ENCODE peak calls at places on chromosome 14, in six cellular contexts. One of them, this sample, is unnamed. For H3K27me3, the result is how much of the 10 kb centered on the place peaks cover.

GRCh38 chr14:77139540-77140342 is 1.9 kb downstream of the ZDHHC22 start:
- DNase-seq in fibroblast of lung: no peak
- DNase-seq in AG04450: no peak
- DNase-seq in pancreas: no peak
- DNase-seq in ascending aorta: no peak
- DNase-seq in Caco-2: peak
- DNase-seq in this sample: no peak

GRCh38 chr14:91292476-91292875 is 48.0 kb upstream of the GPR68 start:
- DNase-seq in fibroblast of lung: no peak
- DNase-seq in ascending aorta: no peak
- DNase-seq in pancreas: no peak
- DNase-seq in AG04450: no peak
- DNase-seq in Caco-2: no peak
- DNase-seq in this sample: peak

GRCh38 chr14:53093206-53093605 is 59.9 kb downstream of the DDHD1 start:
- DNase-seq in ascending aorta: no peak
- DNase-seq in AG04450: peak
- DNase-seq in Caco-2: no peak
- DNase-seq in fibroblast of lung: no peak
- DNase-seq in pancreas: no peak
- DNase-seq in this sample: no peak

GRCh38 chr14:34258318-34258717 is 203.7 kb downstream of the SPTSSA start:
- DNase-seq in AG04450: no peak
- DNase-seq in fibroblast of lung: peak
- DNase-seq in Caco-2: peak
- DNase-seq in ascending aorta: no peak
- DNase-seq in pancreas: no peak
- DNase-seq in this sample: no peak

GRCh38 chr14:102544745-102545460 is 35.3 kb upstream of the ANKRD9 start:
- DNase-seq in AG04450: no peak
- DNase-seq in Caco-2: no peak
- DNase-seq in pancreas: no peak
- DNase-seq in ascending aorta: no peak
- DNase-seq in fibroblast of lung: no peak
- DNase-seq in this sample: peak

GRCh38 chr14:80636071-80636470 is 305.5 kb downstream of the CEP128 start:
- DNase-seq in Caco-2: no peak
- DNase-seq in ascending aorta: no peak
- DNase-seq in fibroblast of lung: no peak
- DNase-seq in pancreas: no peak
- DNase-seq in AG04450: no peak
- DNase-seq in this sample: no peak

GRCh38 chr14:65336191-65336591 is 76.3 kb upstream of the FUT8 start:
- DNase-seq in pancreas: no peak
- DNase-seq in ascending aorta: no peak
- DNase-seq in fibroblast of lung: peak
- DNase-seq in Caco-2: no peak
- DNase-seq in AG04450: peak
- DNase-seq in this sample: no peak

GRCh38 chr14:90561920-90562319 is 165.1 kb downstream of the CALM1 start:
- DNase-seq in pancreas: no peak
- DNase-seq in ascending aorta: no peak
- DNase-seq in Caco-2: no peak
- DNase-seq in fibroblast of lung: no peak
- DNase-seq in AG04450: no peak
- DNase-seq in this sample: no peak

GRCh38 chr14:99824776-99825175 is 31.6 kb downstream of the EML1 start:
- DNase-seq in AG04450: no peak
- DNase-seq in ascending aorta: no peak
- DNase-seq in fibroblast of lung: no peak
- DNase-seq in Caco-2: no peak
- DNase-seq in pancreas: no peak
- DNase-seq in this sample: no peak

GRCh38 chr14:32710351-32711102 is 228.2 kb upstream of the NPAS3 start:
- DNase-seq in ascending aorta: no peak
- DNase-seq in fibroblast of lung: peak
- DNase-seq in AG04450: no peak
- DNase-seq in Caco-2: no peak
- DNase-seq in pancreas: no peak
- DNase-seq in this sample: no peak

GRCh38 chr14:50832935-50833607 is 2.1 kb upstream of the NIN start:
- DNase-seq in fibroblast of lung: no peak
- DNase-seq in ascending aorta: no peak
- DNase-seq in Caco-2: no peak
- DNase-seq in pancreas: no peak
- DNase-seq in AG04450: no peak
- DNase-seq in this sample: no peak

GRCh38 chr14:25132734-25133422 is 82.9 kb upstream of the STXBP6 start:
- DNase-seq in Caco-2: peak
- DNase-seq in pancreas: peak
- DNase-seq in AG04450: no peak
- DNase-seq in ascending aorta: peak
- DNase-seq in fibroblast of lung: peak
- DNase-seq in this sample: peak

GRCh38 chr14:103057028-103057371 is 349 bp downstream of the CDC42BPB start:
- DNase-seq in ascending aorta: peak
- DNase-seq in pancreas: peak
- DNase-seq in Caco-2: no peak
- DNase-seq in AG04450: no peak
- DNase-seq in fibroblast of lung: peak
- DNase-seq in this sample: peak

GRCh38 chr14:76373456-76373855 is 2.5 kb upstream of the ESRRB start:
- DNase-seq in AG04450: no peak
- DNase-seq in Caco-2: no peak
- DNase-seq in pancreas: no peak
- DNase-seq in ascending aorta: no peak
- DNase-seq in fibroblast of lung: no peak
- DNase-seq in this sample: no peak

GRCh38 chr14:32134448-32135070 is 57.5 kb downstream of the ARHGAP5 start:
- DNase-seq in pancreas: no peak
- DNase-seq in Caco-2: no peak
- DNase-seq in fibroblast of lung: peak
- DNase-seq in AG04450: no peak
- DNase-seq in ascending aorta: no peak
- DNase-seq in this sample: no peak

GRCh38 chr14:103316723-103317122 is 17.3 kb upstream of the EIF5 start:
- DNase-seq in AG04450: no peak
- DNase-seq in ascending aorta: no peak
- DNase-seq in fibroblast of lung: no peak
- DNase-seq in Caco-2: no peak
- DNase-seq in pancreas: no peak
- DNase-seq in this sample: no peak

GRCh38 chr14:72583316-72584272 is 310.3 kb downstream of the DPF3 start:
- DNase-seq in Caco-2: no peak
- DNase-seq in AG04450: no peak
- DNase-seq in fibroblast of lung: no peak
- DNase-seq in pancreas: no peak
- DNase-seq in ascending aorta: peak
- DNase-seq in this sample: no peak

GRCh38 chr14:55580401-55581010 is 499 bp downstream of the KTN1 start:
- DNase-seq in AG04450: no peak
- DNase-seq in ascending aorta: peak
- DNase-seq in Caco-2: peak
- DNase-seq in pancreas: peak
- DNase-seq in fibroblast of lung: no peak
- DNase-seq in this sample: peak

GRCh38 chr14:61326149-61326548 is 4.8 kb downstream of the PRKCH start:
- DNase-seq in ascending aorta: no peak
- DNase-seq in fibroblast of lung: no peak
- DNase-seq in AG04450: no peak
- DNase-seq in pancreas: no peak
- DNase-seq in Caco-2: no peak
- DNase-seq in this sample: no peak

GRCh38 chr14:105250008-105250366 is 1.7 kb downstream of the BTBD6 start:
- DNase-seq in pancreas: no peak
- DNase-seq in AG04450: no peak
- DNase-seq in fibroblast of lung: no peak
- DNase-seq in ascending aorta: no peak
- DNase-seq in Caco-2: no peak
- DNase-seq in this sample: no peak

GRCh38 chr14:68619805-68620574 is 172.9 kb downstream of the ZFP36L1 start:
- DNase-seq in AG04450: no peak
- DNase-seq in fibroblast of lung: peak
- DNase-seq in Caco-2: peak
- DNase-seq in ascending aorta: no peak
- DNase-seq in pancreas: no peak
- DNase-seq in this sample: no peak

GRCh38 chr14:64970041-64970440 is 2.1 kb downstream of the RAB15 start:
- DNase-seq in pancreas: no peak
- DNase-seq in Caco-2: no peak
- DNase-seq in ascending aorta: no peak
- DNase-seq in AG04450: no peak
- DNase-seq in fibroblast of lung: no peak
- DNase-seq in this sample: no peak

GRCh38 chr14:54480830-54481562 is 7.8 kb downstream of the GMFB start:
- DNase-seq in Caco-2: no peak
- DNase-seq in ascending aorta: no peak
- DNase-seq in AG04450: no peak
- DNase-seq in pancreas: no peak
- DNase-seq in fibroblast of lung: peak
- DNase-seq in this sample: no peak
- TF ChIP-seq CTCF in Caco-2: no peak
- TF ChIP-seq CTCF in ascending aorta: no peak
- TF ChIP-seq CTCF in AG04450: no peak
- TF ChIP-seq CTCF in pancreas: no peak
- TF ChIP-seq CTCF in fibroblast of lung: no peak
- TF ChIP-seq CTCF in this sample: no peak

DNA sequence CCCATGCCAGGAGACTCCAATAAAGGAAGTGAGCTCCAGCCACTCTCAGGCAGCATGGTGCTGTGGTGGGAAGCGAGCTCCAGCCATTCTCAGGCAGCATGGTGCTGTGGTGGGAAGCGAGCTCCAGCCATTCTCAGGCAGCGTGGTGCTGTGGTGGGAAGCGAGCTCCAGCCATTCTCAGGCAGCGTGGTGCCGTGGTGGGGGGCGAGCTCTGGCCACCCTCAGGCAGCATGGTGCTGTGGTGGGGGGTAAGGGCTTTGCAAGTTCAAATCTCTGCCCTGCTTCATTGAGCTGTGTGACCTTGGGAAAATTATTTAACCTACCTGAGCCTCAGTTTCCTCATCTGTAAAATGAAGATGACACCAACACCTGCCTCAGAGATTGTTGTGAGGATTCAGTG is 975.1 kb downstream of the BCL11B start:
- DNase-seq in ascending aorta: no peak
- DNase-seq in fibroblast of lung: no peak
- DNase-seq in pancreas: no peak
- DNase-seq in AG04450: no peak
- DNase-seq in Caco-2: no peak
- DNase-seq in this sample: no peak
- H3K27me3 ChIP-seq in ascending aorta: under half
- H3K27me3 ChIP-seq in fibroblast of lung: under half
- H3K27me3 ChIP-seq in pancreas: under half
- H3K27me3 ChIP-seq in AG04450: under half
- H3K27me3 ChIP-seq in Caco-2: under half
- H3K27me3 ChIP-seq in this sample: under half

DNA sequence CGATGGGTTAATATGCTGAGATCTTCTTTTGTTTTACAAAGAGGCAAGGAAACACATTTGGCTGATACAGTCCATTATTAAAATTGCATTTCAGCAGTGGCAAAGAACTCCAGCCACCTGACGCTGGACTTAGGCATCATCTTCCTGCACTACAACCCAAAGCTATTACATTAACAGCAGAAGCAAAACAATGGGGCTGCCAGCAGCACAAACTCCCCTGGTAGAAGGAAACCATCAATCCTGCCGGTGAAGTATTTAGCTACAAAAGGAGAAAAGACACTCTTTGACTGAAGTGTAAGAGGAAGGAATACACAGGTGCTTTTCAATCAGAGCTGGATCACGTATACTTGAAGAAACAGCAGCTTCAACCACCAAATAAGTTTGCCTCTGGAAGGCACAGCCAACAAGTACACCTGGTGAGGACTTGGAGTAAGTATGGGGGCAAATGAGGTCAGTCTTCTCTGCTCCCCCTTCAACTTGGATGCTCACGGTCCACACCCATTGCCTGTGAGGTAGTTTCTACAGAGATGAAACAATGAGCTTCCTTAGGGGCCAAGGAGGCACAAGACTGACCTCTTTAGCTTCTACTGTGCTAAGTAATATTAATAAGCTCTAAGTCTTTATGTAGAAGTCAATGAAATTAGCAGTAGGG is 125.9 kb upstream of the FOXN3 start:
- DNase-seq in ascending aorta: no peak
- DNase-seq in pancreas: no peak
- DNase-seq in fibroblast of lung: peak
- DNase-seq in AG04450: no peak
- DNase-seq in Caco-2: no peak
- DNase-seq in this sample: no peak
- H3K4me3 ChIP-seq in ascending aorta: no peak
- H3K4me3 ChIP-seq in pancreas: no peak
- H3K4me3 ChIP-seq in fibroblast of lung: no peak
- H3K4me3 ChIP-seq in AG04450: no peak
- H3K4me3 ChIP-seq in Caco-2: no peak
- H3K4me3 ChIP-seq in this sample: no peak

GRCh38 chr14:101457936-101458535 is 103.3 kb upstream of the DIO3 start:
- DNase-seq in pancreas: no peak
- DNase-seq in ascending aorta: peak
- DNase-seq in AG04450: no peak
- DNase-seq in fibroblast of lung: no peak
- DNase-seq in Caco-2: no peak
- DNase-seq in this sample: no peak

GRCh38 chr14:101456246-101457159 is 104.8 kb upstream of the DIO3 start:
- DNase-seq in pancreas: no peak
- DNase-seq in ascending aorta: no peak
- DNase-seq in fibroblast of lung: no peak
- DNase-seq in AG04450: no peak
- DNase-seq in Caco-2: no peak
- DNase-seq in this sample: no peak

GRCh38 chr14:101459392-101459900 is 101.8 kb upstream of the DIO3 start:
- DNase-seq in fibroblast of lung: no peak
- DNase-seq in AG04450: no peak
- DNase-seq in Caco-2: no peak
- DNase-seq in ascending aorta: peak
- DNase-seq in pancreas: no peak
- DNase-seq in this sample: no peak

GRCh38 chr14:101458536-101459391 is 102.5 kb upstream of the DIO3 start:
- DNase-seq in Caco-2: no peak
- DNase-seq in ascending aorta: peak
- DNase-seq in pancreas: no peak
- DNase-seq in AG04450: no peak
- DNase-seq in fibroblast of lung: no peak
- DNase-seq in this sample: no peak

DNA sequence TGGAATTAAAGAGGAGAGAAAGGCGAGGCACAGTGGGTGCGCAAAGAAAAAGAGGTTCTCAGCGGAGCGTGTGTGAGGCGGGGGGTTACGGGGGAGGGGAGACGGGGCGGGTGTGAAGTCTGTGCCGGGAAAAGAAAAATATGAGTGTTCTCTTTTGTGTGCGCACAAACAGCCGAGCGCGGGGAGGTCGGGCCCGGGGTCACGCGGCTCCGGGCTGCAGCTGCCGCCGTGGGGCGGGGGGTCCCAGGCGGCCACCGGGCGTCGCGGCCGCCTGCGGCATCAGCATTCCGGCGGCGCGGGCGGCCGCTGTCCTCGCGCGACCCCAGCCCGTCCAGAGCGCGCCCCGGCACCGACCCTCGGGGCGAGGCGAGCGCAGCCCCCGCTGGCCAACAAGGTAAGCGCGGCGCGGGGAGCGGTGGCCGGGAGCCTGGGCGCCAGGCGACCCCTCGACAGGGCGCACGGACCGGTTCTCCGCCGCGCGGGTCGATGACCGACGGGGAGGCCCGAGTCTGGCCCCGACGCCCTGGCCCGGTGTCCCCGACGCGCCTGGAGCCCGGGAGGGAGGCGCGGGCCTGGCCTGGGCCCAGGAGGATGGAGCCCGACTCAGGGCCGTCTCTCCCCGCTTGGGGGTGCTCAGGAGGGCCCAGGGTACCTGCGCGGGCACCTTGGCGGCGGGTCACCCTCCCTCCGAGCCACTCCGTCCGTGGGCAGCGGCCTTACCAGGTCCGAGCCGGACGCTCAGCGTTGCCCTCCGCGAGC is 103.9 kb upstream of the DIO3 start:
- DNase-seq in AG04450: no peak
- DNase-seq in Caco-2: no peak
- DNase-seq in ascending aorta: no peak
- DNase-seq in fibroblast of lung: no peak
- DNase-seq in pancreas: no peak
- DNase-seq in this sample: no peak
- TF ChIP-seq CTCF in AG04450: no peak
- TF ChIP-seq CTCF in Caco-2: no peak
- TF ChIP-seq CTCF in ascending aorta: no peak
- TF ChIP-seq CTCF in fibroblast of lung: no peak
- TF ChIP-seq CTCF in pancreas: no peak
- TF ChIP-seq CTCF in this sample: no peak